ENCODE peak calls at places on chromosomes 12 and 14, in five cellular contexts. B is HEK293T, N is SK-N-SH, P is HepG2, L is K562. M is an unnamed sample.

GRCh38 chr14:97196336-97196735 is 399.2 kb downstream of the VRK1 start:
- DNase-seq in N (no peak), L (no peak), B (no peak), P (no peak), M (no peak)

GRCh38 chr14:68808696-68809095 is 15.8 kb upstream of the ZFP36L1 start:
- DNase-seq in L (peak), B (peak), N (peak), P (no peak), M (no peak)

GRCh38 chr12:53750812-53751335 is 905 bp downstream of the CISTR start:
- DNase-seq in L (no peak), B (no peak), N (peak), P (no peak), M (no peak)

GRCh38 chr12:53928054-53928879 is 10.4 kb upstream of the HOXC13 start:
- DNase-seq in B (no peak), N (no peak), P (no peak), L (no peak), M (no peak)

GRCh38 chr14:101035466-101036225 is 132.1 kb upstream of the RTL1 start:
- DNase-seq in N (no peak), B (no peak), L (no peak), P (no peak), M (no peak)

GRCh38 chr14:103144085-103144484 is 20.8 kb downstream of the TNFAIP2 start:
- DNase-seq in B (no peak), N (no peak), L (no peak), P (no peak), M (no peak)

GRCh38 chr14:94447986-94448808 is 4.4 kb downstream of the SERPINA11 start:
- DNase-seq in P (no peak), B (no peak), L (no peak), N (no peak), M (no peak)

GRCh38 chr12:115230576-115230975 is 546.6 kb upstream of the TBX3 start:
- DNase-seq in L (no peak), B (no peak), P (no peak), N (no peak), M (no peak)

GRCh38 chr12:111584959-111585358 is 14.2 kb downstream of the ATXN2 start:
- DNase-seq in P (no peak), N (no peak), B (no peak), L (no peak), M (no peak)

GRCh38 chr12:113961921-113962710 is 4.0 kb downstream of the RBM19 start:
- DNase-seq in B (no peak), L (no peak), P (peak), N (no peak), M (peak)

GRCh38 chr12:62247242-62247641 is 13.0 kb upstream of the USP15 start:
- DNase-seq in P (no peak), N (no peak), L (no peak), B (no peak), M (no peak)

GRCh38 chr12:122028165-122028591 is 6.5 kb downstream of the BCL7A start:
- DNase-seq in N (no peak), P (no peak), L (no peak), B (no peak), M (no peak)

GRCh38 chr14:75070383-75070782 is 942 bp downstream of the ZC2HC1C start:
- DNase-seq in L (peak), B (no peak), N (no peak), P (no peak), M (no peak)

GRCh38 chr14:77660754-77661153 is 44.3 kb upstream of the SPTLC2 start:
- DNase-seq in L (no peak), N (peak), P (no peak), B (no peak), M (no peak)

GRCh38 chr14:95190346-95190840 is 33.1 kb upstream of the DICER1 start:
- DNase-seq in B (no peak), L (no peak), N (no peak), P (no peak), M (no peak)

GRCh38 chr12:122003646-122004611 is 17.8 kb upstream of the BCL7A start:
- DNase-seq in P (no peak), B (no peak), N (no peak), L (peak), M (no peak)

GRCh38 chr14:100086361-100086760 is 21.1 kb downstream of the EVL start:
- DNase-seq in L (no peak), N (no peak), P (no peak), B (no peak), M (no peak)

GRCh38 chr12:112751844-112752243 is 39.7 kb upstream of the RPH3A start:
- DNase-seq in N (no peak), P (no peak), L (no peak), B (no peak), M (no peak)

GRCh38 chr12:76450690-76451089 is 102.5 kb upstream of the BBS10 start:
- DNase-seq in L (peak), B (no peak), P (no peak), N (no peak), M (no peak)

GRCh38 chr14:89155491-89155890 is 261.5 kb downstream of the FOXN3 start:
- DNase-seq in L (no peak), N (no peak), P (no peak), B (no peak), M (no peak)

GRCh38 chr14:77659822-77660221 is 43.4 kb upstream of the SPTLC2 start:
- DNase-seq in L (no peak), N (no peak), B (no peak), P (no peak), M (no peak)

GRCh38 chr12:115661103-115661502 is 616.4 kb downstream of the MED13L start:
- DNase-seq in N (no peak), B (no peak), P (no peak), L (no peak), M (no peak)

GRCh38 chr12:40907115-40907521 is 214.9 kb downstream of the CNTN1 start:
- DNase-seq in L (no peak), P (no peak), N (no peak), B (no peak), M (peak)

GRCh38 chr12:44015333-44015941 is 179.6 kb downstream of the TMEM117 start:
- DNase-seq in L (peak), P (peak), B (peak), N (peak), M (peak)

GRCh38 chr14:89586258-89587127 is 169.5 kb upstream of the FOXN3 start:
- DNase-seq in P (no peak), N (no peak), B (no peak), L (no peak), M (no peak)

GRCh38 chr12:49295087-49296001 is at the start of gene PRPH:
- DNase-seq in P (no peak), B (no peak), L (no peak), N (peak), M (no peak)
- TF ChIP-seq FOXM1 in P (no peak), B (no peak), L (no peak), N (no peak), M (no peak)

GRCh38 chr14:54797556-54797955 is 105.1 kb downstream of the GCH1 start:
- DNase-seq in L (no peak), P (no peak), N (no peak), B (no peak), M (no peak)
- TF ChIP-seq FOXM1 in L (no peak), P (no peak), N (no peak), B (no peak), M (no peak)

GRCh38 chr14:54893151-54893760 is 9.4 kb downstream of the GCH1 start:
- DNase-seq in B (peak), L (peak), N (peak), P (peak), M (no peak)

GRCh38 chr14:54890794-54891193 is 11.8 kb downstream of the GCH1 start:
- DNase-seq in P (no peak), B (no peak), N (no peak), L (no peak), M (peak)

GRCh38 chr14:54891471-54892245 is 11.0 kb downstream of the GCH1 start:
- DNase-seq in N (no peak), B (no peak), P (no peak), L (no peak), M (no peak)

GRCh38 chr14:54894995-54895394 is 7.6 kb downstream of the GCH1 start:
- DNase-seq in N (no peak), L (no peak), P (no peak), B (no peak), M (no peak)

DNA sequence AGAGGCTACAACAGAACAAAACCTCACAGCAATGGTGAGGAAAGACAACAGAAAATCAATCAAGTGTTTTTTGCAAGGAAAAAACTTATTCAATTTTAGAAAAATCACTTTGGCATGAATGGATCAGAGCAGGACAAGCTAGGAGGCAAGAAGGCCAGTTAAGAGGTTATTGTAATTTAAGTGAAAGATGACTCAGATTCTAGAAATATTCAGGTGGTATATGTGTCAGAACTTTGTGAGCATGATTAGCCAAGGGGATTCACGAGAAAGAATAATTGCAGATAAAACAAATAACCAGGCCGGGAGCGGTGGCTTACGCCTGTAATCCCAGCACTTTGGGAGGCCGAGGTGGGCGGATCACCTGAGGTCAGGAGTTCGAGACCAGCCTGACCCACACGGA is 12.7 kb downstream of the GCH1 start:
- DNase-seq in L (no peak), P (no peak), B (no peak), N (no peak), M (no peak)
- TF ChIP-seq FOXM1 in L (no peak), P (no peak), B (no peak), N (no peak), M (no peak)

GRCh38 chr12:88691811-88692210 is 111.5 kb upstream of the KITLG start:
- DNase-seq in L (no peak), P (no peak), N (no peak), B (no peak), M (no peak)
- TF ChIP-seq FOXM1 in L (no peak), P (no peak), N (no peak), B (no peak), M (no peak)

DNA sequence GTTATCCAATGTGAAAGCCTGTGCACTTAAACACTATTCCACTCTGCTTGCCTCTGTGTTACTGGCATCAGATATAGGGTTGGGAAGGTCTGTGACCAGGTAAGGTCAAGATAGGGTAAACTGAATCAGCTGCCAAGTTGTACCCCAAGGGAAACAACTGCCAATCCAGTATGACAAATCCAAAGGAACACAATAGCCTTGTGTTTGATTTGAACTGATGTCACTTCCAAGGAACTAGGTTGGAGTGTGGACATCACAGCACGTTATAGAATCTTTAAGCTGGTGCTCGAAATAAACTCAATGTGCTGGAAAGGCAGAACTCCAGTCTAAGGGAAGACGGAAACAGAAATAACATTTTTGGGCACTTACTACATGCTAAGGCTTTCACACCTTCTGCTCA is 223.4 kb upstream of the BTG1 start:
- DNase-seq in N (no peak), P (no peak), L (no peak), B (no peak), M (no peak)
- TF ChIP-seq FOXM1 in N (no peak), P (no peak), L (no peak), B (no peak), M (no peak)

DNA sequence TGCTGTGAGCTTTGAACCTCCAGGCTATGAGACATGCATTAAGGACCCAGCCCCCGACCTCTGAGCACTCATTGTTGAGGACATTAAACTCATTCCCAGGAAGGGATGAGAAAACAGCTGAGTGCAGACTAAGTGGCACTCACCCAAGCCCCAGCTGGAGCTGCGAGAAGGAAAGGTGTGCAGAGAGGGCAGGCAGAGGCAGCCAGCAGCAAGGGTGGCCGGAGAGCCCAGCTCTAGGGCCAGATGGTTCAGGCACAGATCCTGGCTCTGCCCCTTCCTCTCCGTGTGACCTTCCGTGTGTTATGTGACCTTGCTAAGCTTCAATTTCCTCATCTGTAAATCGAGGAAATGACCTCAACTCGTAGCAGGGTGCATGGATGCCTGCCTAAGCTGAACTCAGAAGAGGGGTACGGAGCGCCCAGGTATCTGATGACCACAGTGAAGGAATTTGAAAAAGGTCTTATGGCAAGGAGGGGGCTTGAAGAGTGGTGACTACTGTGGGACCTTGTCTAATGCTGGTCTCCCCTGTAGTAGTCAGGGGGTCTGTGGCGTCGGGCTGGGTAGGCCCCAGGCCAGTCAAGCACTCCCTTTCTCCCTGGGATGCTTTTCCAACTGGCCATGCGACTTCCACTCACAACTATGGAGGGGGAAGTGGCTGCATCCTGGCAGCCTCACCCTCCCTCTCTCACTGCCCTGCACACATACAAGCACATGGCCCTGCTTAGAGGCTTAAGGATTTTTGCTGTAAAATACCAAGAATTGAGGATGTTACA is 3.9 kb downstream of the TSPAN11 start:
- DNase-seq in B (no peak), L (no peak), P (no peak), N (no peak), M (no peak)
- TF ChIP-seq FOXM1 in B (no peak), L (no peak), P (no peak), N (no peak), M (no peak)

GRCh38 chr12:131994589-131994988 is 44.8 kb downstream of the EP400 start:
- DNase-seq in B (no peak), N (no peak), P (no peak), L (no peak), M (peak)
- TF ChIP-seq FOXM1 in B (no peak), N (no peak), P (no peak), L (no peak), M (no peak)

GRCh38 chr12:49692851-49693250 is 14.4 kb downstream of the FMNL3 start:
- DNase-seq in P (no peak), B (no peak), N (no peak), L (no peak), M (no peak)

GRCh38 chr12:49689236-49689635 is 18.0 kb downstream of the FMNL3 start:
- DNase-seq in B (no peak), P (no peak), L (no peak), N (no peak), M (no peak)

GRCh38 chr12:49687941-49688340 is 19.3 kb downstream of the FMNL3 start:
- DNase-seq in L (no peak), N (no peak), B (no peak), P (no peak), M (no peak)

GRCh38 chr12:49693931-49694439 is 13.2 kb downstream of the FMNL3 start:
- DNase-seq in B (no peak), N (no peak), P (no peak), L (no peak), M (no peak)

DNA sequence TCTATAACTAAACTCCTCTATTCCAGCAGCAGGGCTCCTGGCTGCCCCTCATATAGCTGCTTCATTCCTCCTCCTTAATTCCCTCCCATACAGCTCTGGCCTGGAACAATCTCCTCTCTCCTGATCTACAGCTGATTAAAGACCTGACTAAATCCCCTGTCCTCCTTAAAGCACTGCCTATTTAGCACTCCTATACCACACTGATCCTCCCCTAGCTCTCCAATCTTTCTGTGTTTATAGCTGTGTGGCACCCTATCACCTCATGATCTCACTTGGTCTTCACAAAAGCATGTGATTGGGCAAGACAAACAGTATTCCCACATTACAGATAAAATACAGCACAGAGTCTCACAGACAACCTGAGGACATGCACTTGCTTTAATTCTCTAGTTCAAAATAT is 17.4 kb downstream of the FMNL3 start:
- DNase-seq in P (no peak), B (no peak), L (no peak), N (no peak), M (no peak)
- TF ChIP-seq FOXM1 in P (no peak), B (no peak), L (no peak), N (no peak), M (no peak)

M was measured in GM12878.